ENCODE peak calls at places on chromosomes 7 and 10, in four cellular contexts. O is mammary epithelial cell, S is fibroblast of lung, N is GM23248. G is an unnamed sample.

GRCh38 chr7:68587599-68587998 is 1010.7 kb upstream of the AUTS2 start:
- DNase-seq in O (no peak), N (no peak), S (no peak), G (no peak)

GRCh38 chr7:70016044-70016770 is 417.9 kb downstream of the AUTS2 start:
- DNase-seq in N (no peak), S (peak; percentile 61), O (no peak), G (peak; percentile 81)

GRCh38 chr7:149471289-149471953 is 10.6 kb upstream of the ZNF777 start:
- DNase-seq in O (no peak), S (no peak), N (no peak), G (no peak)

GRCh38 chr7:142612264-142612881 is 136.9 kb upstream of the PRSS1 start:
- DNase-seq in S (peak; percentile 21), O (peak; percentile 10), N (peak; percentile 48), G (no peak)

GRCh38 chr10:86635402-86635801 is 18.9 kb upstream of the OPN4 start:
- DNase-seq in S (peak; percentile 62), O (peak; percentile 66), N (peak; percentile 92), G (peak; percentile 82)

GRCh38 chr7:33836797-33837355 is 68.5 kb upstream of the BMPER start:
- DNase-seq in S (peak; percentile 36), N (no peak), O (no peak), G (no peak)

GRCh38 chr7:134695321-134695860 is 48.7 kb downstream of the BPGM start:
- DNase-seq in S (no peak), N (peak; percentile 76), O (no peak), G (peak; percentile 90)

GRCh38 chr7:51067757-51068156 is 248.9 kb downstream of the COBL start:
- DNase-seq in O (peak; percentile 42), S (peak; percentile 80), N (peak; percentile 68), G (peak; percentile 89)

GRCh38 chr7:92704858-92705257 is 114.7 kb upstream of the FAM133B start:
- DNase-seq in O (no peak), N (no peak), S (no peak), G (no peak)

GRCh38 chr7:36084485-36085091 is 68.5 kb upstream of the EEPD1 start:
- DNase-seq in S (peak; percentile 32), N (peak; percentile 53), O (no peak), G (peak; percentile 28)

GRCh38 chr10:131751827-131752775 is 148.7 kb upstream of the PPP2R2D start:
- DNase-seq in O (no peak), S (no peak), N (no peak), G (no peak)

GRCh38 chr7:101163281-101164070 is 1.9 kb downstream of the VGF start:
- DNase-seq in S (no peak), O (peak; percentile 60), N (peak; percentile 30), G (peak; percentile 37)

GRCh38 chr10:113492181-113492580 is 60.7 kb upstream of the HABP2 start:
- DNase-seq in O (no peak), N (peak; percentile 75), S (no peak), G (peak; percentile 79)

GRCh38 chr7:101882595-101883564 is 65.5 kb downstream of the CUX1 start:
- DNase-seq in N (peak; percentile 100), O (peak; percentile 99), S (peak; percentile 100), G (peak; percentile 99)

GRCh38 chr7:109983618-109984017 is 1107.3 kb upstream of the LRRN3 start:
- DNase-seq in O (no peak), N (no peak), S (no peak), G (no peak)

GRCh38 chr7:141652691-141653090 is 49.3 kb downstream of the DENND11 start:
- DNase-seq in O (no peak), S (no peak), N (no peak), G (no peak)

GRCh38 chr7:106660862-106661720 is at the start of gene CCDC71L:
- DNase-seq in O (peak; percentile 87), N (peak; percentile 98), S (peak; percentile 91), G (peak; percentile 98)

GRCh38 chr10:47243791-47244190 is 56.2 kb upstream of the GDF10 start:
- DNase-seq in N (no peak), S (no peak), O (no peak), G (no peak)

GRCh38 chr10:114017873-114018272 is 25.8 kb upstream of the ADRB1 start:
- DNase-seq in N (no peak), O (no peak), S (no peak), G (no peak)

GRCh38 chr7:71706576-71706975 is 574.6 kb downstream of the GALNT17 start:
- DNase-seq in O (no peak), S (no peak), N (no peak), G (no peak)

GRCh38 chr7:70040971-70041766 is 442.9 kb downstream of the AUTS2 start:
- DNase-seq in S (peak; percentile 59), O (no peak), N (peak; percentile 55), G (peak; percentile 75)

GRCh38 chr10:78794736-78795455 is 273.9 kb upstream of the ZMIZ1 start:
- DNase-seq in O (no peak), S (no peak), N (no peak), G (no peak)

GRCh38 chr10:33212061-33212748 is 122.3 kb downstream of the NRP1 start:
- DNase-seq in O (no peak), S (peak; percentile 81), N (peak; percentile 43), G (peak; percentile 77)

GRCh38 chr10:27223964-27224363 is 16.6 kb downstream of the ACBD5 start:
- DNase-seq in O (peak; percentile 5), S (peak; percentile 50), N (peak; percentile 62), G (peak; percentile 73)

GRCh38 chr10:123945506-123945905 is 53.9 kb upstream of the CPXM2 start:
- DNase-seq in N (peak; percentile 79), O (peak; percentile 46), S (no peak), G (peak; percentile 63)

GRCh38 chr10:5887029-5887428 is 2.7 kb downstream of the ANKRD16 start:
- DNase-seq in N (peak; percentile 9), O (no peak), S (peak; percentile 46), G (peak; percentile 2)

GRCh38 chr10:110229155-110229554 is 21.8 kb downstream of the MXI1 start:
- DNase-seq in S (no peak), O (no peak), N (no peak), G (no peak)

GRCh38 chr10:110225756-110226554 is 18.6 kb downstream of the MXI1 start:
- DNase-seq in O (peak; percentile 92), N (peak; percentile 97), S (peak; percentile 95), G (peak; percentile 94)

GRCh38 chr10:110226926-110227641 is 19.7 kb downstream of the MXI1 start:
- DNase-seq in S (no peak), O (peak; percentile 27), N (peak; percentile 60), G (peak; percentile 70)

GRCh38 chr10:110226555-110226925 is 19.1 kb downstream of the MXI1 start:
- DNase-seq in O (peak; percentile 85), N (peak; percentile 96), S (peak; percentile 95), G (peak; percentile 96)

GRCh38 chr10:110228066-110228465 is 20.7 kb downstream of the MXI1 start:
- DNase-seq in N (no peak), S (no peak), O (no peak), G (no peak)
- H3K4me3 ChIP-seq in N (no peak overlapping the region), S (peak overlapping the region; percentile 74), O (no peak overlapping the region), G (peak overlapping the region; percentile 87)

GRCh38 chr10:73908853-73909611 is 1.9 kb upstream of the PLAU start:
- DNase-seq in O (peak; percentile 100), S (peak; percentile 97), N (peak; percentile 96), G (peak; percentile 85)

GRCh38 chr10:73911553-73912004 is 647 bp downstream of the PLAU start:
- DNase-seq in O (peak; percentile 66), S (no peak), N (peak; percentile 14), G (no peak)

GRCh38 chr10:73909716-73910115 is 1.2 kb upstream of the PLAU start:
- DNase-seq in O (no peak), N (no peak), S (no peak), G (no peak)

GRCh38 chr10:73910764-73911552 is at the start of gene PLAU:
- DNase-seq in N (peak; percentile 65), S (peak; percentile 47), O (peak; percentile 73), G (peak; percentile 61)

GRCh38 chr10:73910401-73910763 is 550 bp upstream of the PLAU start:
- DNase-seq in S (no peak), N (no peak), O (peak; percentile 61), G (no peak)
- H3K4me1 ChIP-seq in S (peaks cover 48% of the 10 kb centered on the region), N (peaks cover 50% of the 10 kb centered on the region), O (peaks cover 80% of the 10 kb centered on the region), G (peaks cover 52% of the 10 kb centered on the region)

DNA sequence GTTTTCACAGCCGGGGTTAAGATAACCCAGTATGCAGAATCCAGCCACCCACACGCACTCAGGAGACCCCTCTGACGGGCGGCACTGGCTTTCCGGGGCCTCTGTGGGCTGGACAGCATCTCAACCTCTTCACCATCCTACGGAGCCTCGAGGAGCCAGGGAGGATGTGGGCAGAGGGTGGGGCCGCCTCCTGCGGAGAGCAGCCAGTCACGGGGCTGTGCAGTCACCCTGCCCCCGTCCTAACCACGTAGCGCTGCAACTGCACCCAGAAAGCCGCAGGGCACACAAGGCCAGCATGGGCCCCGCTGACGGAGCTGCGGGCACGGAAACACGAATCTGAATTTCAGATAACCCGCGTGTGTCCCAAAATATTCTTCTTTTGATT is 270.3 kb downstream of the ELFN1 start:
- DNase-seq in N (peak; percentile 9), S (peak; percentile 36), O (no peak), G (no peak)
- H3K9ac ChIP-seq in N (no peak overlapping the region), S (no peak overlapping the region), O (no peak overlapping the region), G (no peak overlapping the region)

GRCh38 chr10:58477122-58477521 is 35.5 kb upstream of the BICC1 start:
- DNase-seq in S (peak; percentile 37), O (no peak), N (peak; percentile 74), G (peak; percentile 54)

GRCh38 chr10:58473966-58474365 is 38.7 kb upstream of the BICC1 start:
- DNase-seq in N (peak; percentile 71), S (peak; percentile 5), O (peak; percentile 52), G (peak; percentile 47)

GRCh38 chr10:58479016-58479415 is 33.7 kb upstream of the BICC1 start:
- DNase-seq in N (no peak), S (no peak), O (no peak), G (no peak)

GRCh38 chr10:58477902-58478301 is 34.8 kb upstream of the BICC1 start:
- DNase-seq in N (peak; percentile 29), S (no peak), O (no peak), G (no peak)

DNA sequence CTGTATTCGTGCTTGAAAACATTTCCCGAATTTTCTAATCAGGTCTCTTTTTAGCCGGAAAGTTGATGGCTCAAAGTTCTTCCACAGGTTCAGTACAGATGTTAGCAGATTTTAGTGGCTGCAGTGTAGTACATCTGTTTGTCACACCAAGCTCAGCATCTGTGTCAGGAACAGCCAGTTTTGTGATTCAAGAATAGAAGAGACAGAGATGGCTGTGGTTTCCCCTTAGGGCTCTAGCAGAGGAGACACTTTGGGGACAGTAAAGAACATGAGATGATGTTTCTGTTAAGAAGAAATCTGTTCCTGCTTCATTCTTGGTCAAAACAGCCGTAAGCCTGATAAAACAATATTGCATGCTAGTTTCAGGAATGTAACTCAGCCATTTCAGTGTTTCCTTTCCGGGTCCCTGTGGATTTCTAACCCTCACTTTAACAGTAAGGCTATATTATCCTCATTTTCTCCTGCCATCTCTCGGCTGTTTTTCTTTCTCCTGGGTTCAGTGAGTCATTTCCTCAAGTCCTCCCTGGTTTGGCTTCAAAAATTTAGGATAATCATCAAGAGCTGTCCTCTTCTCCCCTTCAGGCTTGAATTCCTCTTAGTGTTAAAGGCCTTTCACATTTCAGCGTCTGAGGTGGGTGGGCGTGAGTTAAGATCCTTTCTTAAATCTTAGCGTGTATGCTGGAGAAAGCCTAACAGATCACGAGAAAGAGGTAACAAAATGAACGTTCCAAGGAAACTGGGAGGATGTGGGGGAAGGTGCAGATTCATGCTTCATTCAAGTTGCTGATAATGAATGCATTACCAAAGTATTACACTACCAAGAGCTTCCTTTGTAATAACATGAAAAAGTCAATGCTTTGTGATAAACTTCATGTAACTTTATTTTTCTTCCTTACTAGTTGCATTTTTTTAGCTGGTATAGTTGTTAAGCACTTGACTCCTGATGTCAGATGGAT is 37.1 kb upstream of the BICC1 start:
- DNase-seq in O (peak; percentile 36), N (peak; percentile 83), S (peak; percentile 39), G (peak; percentile 77)
- H3K4me3 ChIP-seq in O (peak overlapping the region; percentile 35), N (peak overlapping the region; percentile 76), S (peak overlapping the region; percentile 36), G (peak overlapping the region; percentile 80)